ENCODE peak calls at places on chromosomes 7 and 10, in nine cellular contexts. Q is left ventricle myocardium inferior, V is GM23338, H is spleen, T is WERI-Rb-1, G is tibial artery, Y is psoas muscle, U is right atrium auricular region, S is stomach. W is an unnamed sample.

GRCh38 chr10:126839094-126839761 is 66.0 kb upstream of the DOCK1 start:
- DNase-seq in Q (no peak), V (peak; percentile 30), H (no peak), T (no peak), G (no peak), Y (no peak), U (no peak), S (peak; percentile 86), W (no peak)

GRCh38 chr7:36036590-36036989 is 116.5 kb upstream of the EEPD1 start:
- DNase-seq in Q (peak; percentile 47), V (no peak), H (no peak), T (no peak), G (no peak), Y (no peak), U (no peak), S (no peak), W (no peak)

GRCh38 chr7:11182736-11183135 is 209.1 kb downstream of the PHF14 start:
- DNase-seq in Q (no peak), V (no peak), H (no peak), T (no peak), G (no peak), Y (no peak), U (no peak), S (no peak), W (no peak)

GRCh38 chr7:57400531-57401155 is 49.3 kb upstream of the ZNF716 start:
- DNase-seq in Q (no peak), V (no peak), H (peak; percentile 27), T (no peak), G (no peak), Y (no peak), U (peak; percentile 23), S (no peak), W (no peak)

GRCh38 chr10:77545585-77545984 is 92.0 kb downstream of the KCNMA1 start:
- DNase-seq in Q (no peak), V (no peak), H (no peak), T (no peak), G (no peak), Y (no peak), U (no peak), S (no peak), W (no peak)

GRCh38 chr7:157721468-157722136 is 384.8 kb downstream of the DNAJB6 start:
- DNase-seq in Q (no peak), V (no peak), H (no peak), T (no peak), G (no peak), Y (no peak), U (no peak), S (no peak), W (no peak)

GRCh38 chr7:22943997-22944396 is 69.9 kb downstream of the HYCC1 start:
- DNase-seq in Q (no peak), V (peak; percentile 43), H (no peak), T (no peak), G (no peak), Y (no peak), U (no peak), S (no peak), W (no peak)

GRCh38 chr10:102401735-102402511 is 6.4 kb downstream of the NFKB2 start:
- DNase-seq in Q (no peak), V (no peak), H (no peak), T (no peak), G (no peak), Y (no peak), U (no peak), S (no peak), W (no peak)

GRCh38 chr7:55439627-55440026 is 74.5 kb downstream of the LANCL2 start:
- DNase-seq in Q (no peak), V (no peak), H (no peak), T (no peak), G (no peak), Y (peak; percentile 23), U (no peak), S (no peak), W (no peak)

GRCh38 chr10:17744395-17744841 is 7.6 kb upstream of the TMEM236 start:
- DNase-seq in Q (no peak), V (no peak), H (no peak), T (no peak), G (no peak), Y (no peak), U (no peak), S (no peak), W (no peak)

GRCh38 chr10:128859738-128860386 is 607.2 kb upstream of the MGMT start:
- DNase-seq in Q (no peak), V (peak; percentile 75), H (no peak), T (peak; percentile 39), G (no peak), Y (no peak), U (peak; percentile 57), S (peak; percentile 44), W (peak; percentile 31)

GRCh38 chr10:75592888-75593643 is 161.6 kb downstream of the LRMDA start:
- DNase-seq in Q (no peak), V (no peak), H (no peak), T (no peak), G (no peak), Y (no peak), U (no peak), S (no peak), W (no peak)
- H3K4me3 ChIP-seq in Q (peak overlapping the region; percentile 60), V (no peak overlapping the region), H (no peak overlapping the region), T (no peak overlapping the region), G (peak overlapping the region; percentile 1), Y (peak overlapping the region; percentile 38), U (peak overlapping the region; percentile 43), S (no peak overlapping the region), W (peak overlapping the region; percentile 64)

GRCh38 chr7:27025270-27025669 is 70.5 kb downstream of the HOXA1 start:
- DNase-seq in Q (no peak), V (no peak), H (no peak), T (no peak), G (no peak), Y (no peak), U (no peak), S (no peak), W (no peak)
- H3K27ac ChIP-seq in Q (no peak overlapping the region), V (no peak overlapping the region), H (no peak overlapping the region), T (no peak overlapping the region), G (no peak overlapping the region), Y (no peak overlapping the region), U (no peak overlapping the region), S (no peak overlapping the region), W (no peak overlapping the region)

GRCh38 chr7:9890092-9890491 is 1083.6 kb upstream of the PHF14 start:
- DNase-seq in Q (no peak), V (peak; percentile 75), H (peak; percentile 17), T (no peak), G (no peak), Y (no peak), U (no peak), S (no peak), W (no peak)
- TF ChIP-seq CTCF in Q (no peak), V (peak; percentile 53), H (no peak), T (peak; percentile 4), G (no peak), Y (no peak), U (no peak), S (no peak), W (no peak)

GRCh38 chr10:13115832-13116793 is 16.1 kb downstream of the OPTN start:
- DNase-seq in Q (no peak), V (no peak), H (no peak), T (no peak), G (no peak), Y (no peak), U (no peak), S (no peak), W (no peak)
- H3K4me3 ChIP-seq in Q (peak overlapping the region; percentile 32), V (no peak overlapping the region), H (no peak overlapping the region), T (no peak overlapping the region), G (no peak overlapping the region), Y (peak overlapping the region; percentile 20), U (no peak overlapping the region), S (no peak overlapping the region), W (no peak overlapping the region)

DNA sequence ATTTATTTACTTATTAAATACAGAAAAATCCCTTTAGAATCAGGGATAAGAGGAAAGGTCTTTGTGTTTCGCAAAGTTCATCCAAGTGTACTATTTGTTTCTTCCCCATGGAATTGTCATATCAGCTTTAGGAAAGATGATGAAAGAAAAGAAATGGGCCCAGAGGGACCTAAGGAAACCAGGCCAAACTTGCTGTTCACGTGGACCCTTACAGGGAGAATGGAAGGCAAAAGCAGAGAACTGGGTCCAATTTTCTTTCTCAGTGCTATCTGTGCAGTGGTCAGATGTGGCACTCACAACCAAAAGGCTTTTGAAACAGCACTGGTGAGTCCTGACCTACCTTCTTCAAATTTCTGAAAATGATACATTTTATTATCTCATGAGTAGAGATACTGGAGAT is 53.6 kb upstream of the FAM133B start:
- DNase-seq in Q (no peak), V (no peak), H (no peak), T (no peak), G (no peak), Y (no peak), U (no peak), S (no peak), W (no peak)
- H3K27ac ChIP-seq in Q (peak overlapping the region; percentile 65), V (no peak overlapping the region), H (no peak overlapping the region), T (peak overlapping the region; percentile 89), G (no peak overlapping the region), Y (no peak overlapping the region), U (no peak overlapping the region), S (no peak overlapping the region), W (peak overlapping the region; percentile 23)

DNA sequence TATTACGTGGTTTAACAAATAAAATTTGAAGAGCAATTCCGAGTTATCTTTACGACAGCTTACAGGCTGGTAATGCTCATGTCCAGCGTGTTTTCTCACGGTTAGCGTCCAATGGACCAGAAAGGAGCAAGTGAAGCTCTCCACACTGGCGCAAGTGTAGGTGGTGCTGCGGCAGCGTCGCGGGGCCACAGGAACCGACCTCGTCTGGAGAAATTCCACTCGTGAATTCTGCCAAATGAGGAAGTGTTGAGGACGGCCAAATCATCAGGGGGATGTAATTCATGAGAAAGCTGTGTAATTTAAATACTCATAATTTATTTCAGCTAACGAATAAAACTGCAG is 350 bp upstream of the ZNF37A start:
- DNase-seq in Q (no peak), V (no peak), H (no peak), T (no peak), G (peak; percentile 66), Y (no peak), U (no peak), S (no peak), W (no peak)
- TF ChIP-seq CTCF in Q (no peak), V (no peak), H (no peak), T (no peak), G (no peak), Y (no peak), U (peak; percentile 17), S (no peak), W (no peak)

W was measured in coronary artery.